ENCODE peak calls at places on chromosomes 7 and 10, in four cellular contexts. G is IMR-90, S is H1, C is H9. A is an unnamed sample.
A peak's percentile ranks its signal among the peaks of the same experiment; 100 is the strongest.

GRCh38 chr7:28356619-28357018 is 55.7 kb upstream of the CREB5 start:
- DNase-seq in G (no peak), C (no peak), S (no peak), A (no peak)

GRCh38 chr10:110496553-110497437 is 912 bp upstream of the DUSP5 start:
- DNase-seq in S (no peak), C (no peak), G (no peak), A (no peak)

GRCh38 chr7:2478387-2478760 is 2.2 kb upstream of the GRIFIN start:
- DNase-seq in S (no peak), C (peak; percentile 24), G (no peak), A (no peak)

GRCh38 chr10:24553051-24553612 is 170.6 kb downstream of the ARHGAP21 start:
- DNase-seq in C (no peak), S (no peak), G (no peak), A (no peak)

GRCh38 chr7:131803861-131804260 is 247.4 kb upstream of the PODXL start:
- DNase-seq in C (no peak), S (no peak), G (no peak), A (peak; percentile 50)

GRCh38 chr10:112915590-112916572 is 34.2 kb upstream of the TCF7L2 start:
- DNase-seq in C (no peak), S (no peak), G (peak; percentile 51), A (peak; percentile 50)

GRCh38 chr10:20870839-20871238 is 26.3 kb downstream of the NEBL start:
- DNase-seq in C (no peak), S (no peak), G (no peak), A (no peak)

GRCh38 chr10:113028393-113029054 is 78.5 kb downstream of the TCF7L2 start:
- DNase-seq in G (no peak), S (no peak), C (no peak), A (no peak)

GRCh38 chr10:90417466-90418210 is 440.2 kb downstream of the HTR7 start:
- DNase-seq in G (peak; percentile 41), S (no peak), C (no peak), A (no peak)

GRCh38 chr10:130440494-130440893 is 304.3 kb downstream of the GLRX3 start:
- DNase-seq in C (peak; percentile 4), G (no peak), S (no peak), A (no peak)

GRCh38 chr10:133527779-133528271 is 662 bp downstream of the CYP2E1 start:
- DNase-seq in G (no peak), C (no peak), S (no peak), A (no peak)

DNA sequence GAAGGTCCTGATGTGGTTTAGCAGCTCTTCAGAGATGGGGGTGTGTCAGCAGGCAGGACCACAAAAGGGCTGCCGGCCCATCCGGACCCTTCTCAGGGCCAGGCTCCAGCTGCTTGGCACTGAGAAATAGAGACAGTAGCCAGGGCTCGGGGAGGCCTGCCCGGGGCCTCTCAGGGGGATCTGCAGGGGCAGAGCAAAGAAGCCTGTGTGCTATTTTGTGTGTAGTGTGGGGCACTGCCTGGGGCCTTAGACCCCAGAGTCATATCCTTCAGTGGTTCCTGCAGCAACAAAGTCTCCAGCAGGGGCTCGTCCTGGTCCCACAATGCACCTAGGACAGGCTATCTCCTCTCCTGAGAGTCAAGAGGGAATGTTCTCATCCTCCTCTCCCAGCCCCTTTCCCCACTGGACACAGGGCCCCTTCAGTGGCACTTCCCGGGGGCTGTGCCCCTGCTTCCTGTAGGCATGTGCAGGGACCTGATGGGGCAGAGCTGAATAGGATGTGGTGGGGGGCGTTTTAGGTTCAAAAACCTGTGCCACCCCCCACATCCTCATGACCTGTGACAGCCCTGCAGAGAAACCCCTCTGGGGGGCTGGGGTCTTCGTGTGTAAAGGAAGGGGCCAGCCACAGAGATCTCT is 159.5 kb upstream of the RHEB start:
- DNase-seq in S (no peak), G (no peak), C (no peak), A (no peak)
- H3K56ac ChIP-seq in S (no peak overlapping the region), G (no peak overlapping the region), C (no peak overlapping the region), A (no peak overlapping the region)

DNA sequence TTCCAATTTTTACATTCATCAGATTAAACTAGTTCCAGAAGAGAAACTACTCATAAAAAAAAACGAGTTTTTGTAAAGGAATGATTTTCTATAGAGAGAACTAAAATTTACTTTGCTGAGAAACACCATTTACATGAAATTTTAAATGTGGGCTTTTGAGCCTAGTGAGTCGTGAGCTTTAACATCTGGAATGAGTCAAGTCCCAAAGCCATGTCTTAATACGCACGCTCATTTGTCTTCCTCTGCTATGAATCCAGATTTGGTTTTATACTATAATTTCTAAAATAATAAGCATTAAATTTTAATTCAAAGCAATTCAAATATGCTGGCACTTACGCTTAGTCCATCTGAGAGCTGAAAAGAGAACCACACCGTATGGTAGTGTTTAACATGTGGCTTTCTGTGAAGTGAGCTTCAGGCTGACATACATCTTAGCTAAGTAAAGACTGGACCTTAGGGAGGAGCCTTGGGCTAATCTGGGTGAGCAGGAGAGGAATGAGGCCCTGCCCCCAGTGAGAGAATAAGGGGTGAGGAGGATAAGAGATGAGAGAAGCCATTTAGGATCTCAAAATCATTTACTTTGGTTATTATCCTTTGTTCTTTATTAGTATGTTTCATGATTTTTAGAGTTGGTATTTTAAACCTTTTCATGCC is 52.2 kb downstream of the CUBN start:
- DNase-seq in S (no peak), G (peak; percentile 52), C (no peak), A (no peak)
- H2BK15ac ChIP-seq in S (no peak overlapping the region), G (peak overlapping the region; percentile 69), C (no peak overlapping the region), A (no peak overlapping the region)

GRCh38 chr10:79142522-79143309 is 74.0 kb downstream of the ZMIZ1 start:
- DNase-seq in C (no peak), G (no peak), S (no peak), A (no peak)
- H3K23ac ChIP-seq in C (no peak overlapping the region), G (peak overlapping the region; percentile 53), S (no peak overlapping the region), A (peak overlapping the region; percentile 32)

DNA sequence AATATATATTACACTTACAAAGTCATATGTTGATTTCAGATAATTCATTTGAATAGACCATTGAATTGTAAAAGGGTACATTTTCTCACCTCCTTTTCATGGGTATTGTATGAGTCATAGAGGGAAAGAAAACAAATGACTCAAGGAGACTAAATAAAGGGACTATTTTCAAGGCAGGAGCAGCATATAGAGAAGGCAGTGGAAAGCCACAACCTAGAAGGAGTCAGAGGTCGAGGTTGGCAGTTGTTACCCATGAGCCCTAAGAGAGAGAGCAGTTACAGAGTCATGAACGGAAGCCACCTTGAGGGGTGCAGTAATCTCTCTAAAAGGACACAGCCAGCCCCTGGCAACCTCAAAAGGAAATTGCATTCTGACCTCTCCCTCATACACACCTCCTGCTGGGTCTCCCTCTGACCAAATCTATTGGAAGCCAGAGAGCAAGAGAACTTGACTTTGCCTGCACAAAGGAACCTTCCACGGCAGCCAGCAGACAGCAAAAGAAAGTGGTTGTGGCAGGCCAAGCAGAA is 137.9 kb downstream of the GRM8 start:
- DNase-seq in C (no peak), S (no peak), G (no peak), A (peak; percentile 10)
- H3K56ac ChIP-seq in C (no peak overlapping the region), S (no peak overlapping the region), G (no peak overlapping the region), A (no peak overlapping the region)

GRCh38 chr7:47374538-47374937 is 207.4 kb downstream of the TNS3 start:
- DNase-seq in S (no peak), G (no peak), C (no peak), A (no peak)

GRCh38 chr7:47375590-47375989 is 206.3 kb downstream of the TNS3 start:
- DNase-seq in S (no peak), G (peak; percentile 26), C (no peak), A (no peak)

GRCh38 chr7:47371733-47372368 is 210.1 kb downstream of the TNS3 start:
- DNase-seq in G (peak; percentile 65), S (no peak), C (no peak), A (peak; percentile 60)

GRCh38 chr7:47375121-47375551 is 206.8 kb downstream of the TNS3 start:
- DNase-seq in G (peak; percentile 76), C (no peak), S (no peak), A (no peak)

GRCh38 chr7:47373871-47374451 is 207.9 kb downstream of the TNS3 start:
- DNase-seq in G (no peak), S (no peak), C (no peak), A (no peak)
- H2BK15ac ChIP-seq in G (no peak overlapping the region), S (no peak overlapping the region), C (no peak overlapping the region), A (no peak overlapping the region)

GRCh38 chr10:86223256-86223655 is 143.3 kb downstream of the GRID1 start:
- DNase-seq in C (no peak), G (no peak), S (no peak), A (no peak)
- H3K23ac ChIP-seq in C (no peak overlapping the region), G (no peak overlapping the region), S (no peak overlapping the region), A (no peak overlapping the region)

DNA sequence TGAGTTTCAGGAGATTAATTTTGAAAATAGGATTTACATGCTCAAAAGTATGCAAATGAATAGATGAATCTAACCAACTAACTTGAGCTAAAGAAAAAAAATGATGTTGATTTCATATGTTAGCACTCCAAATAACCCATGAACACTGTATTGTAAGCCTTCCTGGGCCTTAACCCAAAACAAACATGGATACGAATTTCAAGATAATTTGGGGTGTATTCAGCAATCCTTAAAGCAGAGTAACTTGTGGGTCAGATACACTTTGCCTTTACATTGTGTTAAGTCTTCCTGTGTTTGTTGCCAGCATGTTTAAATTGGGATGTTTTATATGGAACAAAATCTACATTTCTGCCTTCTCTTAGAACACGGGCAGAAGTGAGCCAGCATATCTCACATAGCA is 124.2 kb upstream of the WDR11 start:
- DNase-seq in G (no peak), S (no peak), C (no peak), A (no peak)
- H3K56ac ChIP-seq in G (no peak overlapping the region), S (no peak overlapping the region), C (no peak overlapping the region), A (no peak overlapping the region)

GRCh38 chr10:3197354-3198003 is 24.9 kb upstream of the PITRM1 start:
- DNase-seq in G (peak; percentile 84), S (peak; percentile 85), C (peak; percentile 87), A (peak; percentile 86)
- H2BK15ac ChIP-seq in G (peak overlapping the region; percentile 33), S (no peak overlapping the region), C (no peak overlapping the region), A (no peak overlapping the region)

GRCh38 chr7:134527979-134528371 is 608 bp downstream of the AKR1B10 start:
- DNase-seq in S (no peak), C (no peak), G (peak; percentile 86), A (no peak)
- H3K23ac ChIP-seq in S (no peak overlapping the region), C (no peak overlapping the region), G (peak overlapping the region; percentile 35), A (no peak overlapping the region)

GRCh38 chr7:75687246-75688088 is 51.3 kb downstream of the HIP1 start:
- DNase-seq in S (no peak), C (no peak), G (no peak), A (no peak)
- H3K56ac ChIP-seq in S (no peak overlapping the region), C (no peak overlapping the region), G (no peak overlapping the region), A (no peak overlapping the region)

A was measured in mesendoderm.